ENCODE peak calls at places on chromosomes 5 and 9, in four cellular contexts. L is HEK293T, X is HepG2, K is WTC11. R is an unnamed sample.

GRCh38 chr5:534743-535671 is 10.8 kb upstream of the SLC9A3 start:
- DNase-seq in L (no peak), K (no peak), X (no peak), R (no peak)

GRCh38 chr5:83957188-83957587 is 236.5 kb upstream of the HAPLN1 start:
- DNase-seq in L (no peak), X (no peak), K (no peak), R (no peak)

GRCh38 chr9:35859310-35859994 is 10.7 kb downstream of the OR13J1 start:
- DNase-seq in X (no peak), K (no peak), L (no peak), R (peak)

GRCh38 chr9:22278426-22278825 is 168.2 kb upstream of the DMRTA1 start:
- DNase-seq in X (no peak), L (no peak), K (no peak), R (no peak)

GRCh38 chr9:129944501-129945116 is 98.4 kb downstream of the FNBP1 start:
- DNase-seq in K (no peak), L (no peak), X (no peak), R (no peak)

GRCh38 chr5:127425037-127425436 is 92.4 kb upstream of the PRRC1 start:
- DNase-seq in X (peak), K (no peak), L (no peak), R (no peak)

GRCh38 chr5:173825215-173825865 is 62.8 kb upstream of the CPEB4 start:
- DNase-seq in X (peak), K (no peak), L (no peak), R (no peak)

GRCh38 chr5:133391349-133392136 is 220.8 kb downstream of the FSTL4 start:
- DNase-seq in X (no peak), K (no peak), L (no peak), R (no peak)

GRCh38 chr5:124751031-124751430 is 4.6 kb upstream of the ZNF608 start:
- DNase-seq in L (no peak), X (no peak), K (no peak), R (no peak)

GRCh38 chr9:73149371-73150067 is 2.1 kb upstream of the ANXA1 start:
- DNase-seq in X (no peak), L (no peak), K (no peak), R (peak)
- TF ChIP-seq ELF4 in X (no peak), L (no peak), K (no peak), R (no peak)

GRCh38 chr5:73529081-73529480 is 30.8 kb downstream of the BTF3 start:
- DNase-seq in K (no peak), L (no peak), X (no peak), R (no peak)

GRCh38 chr5:73525606-73526005 is 27.4 kb downstream of the BTF3 start:
- DNase-seq in X (no peak), L (no peak), K (no peak), R (no peak)

GRCh38 chr5:73531356-73531755 is 33.1 kb downstream of the BTF3 start:
- DNase-seq in K (no peak), X (no peak), L (no peak), R (no peak)

GRCh38 chr5:73532195-73532594 is 33.2 kb downstream of the ANKRA2 start:
- DNase-seq in L (no peak), K (no peak), X (no peak), R (no peak)

DNA sequence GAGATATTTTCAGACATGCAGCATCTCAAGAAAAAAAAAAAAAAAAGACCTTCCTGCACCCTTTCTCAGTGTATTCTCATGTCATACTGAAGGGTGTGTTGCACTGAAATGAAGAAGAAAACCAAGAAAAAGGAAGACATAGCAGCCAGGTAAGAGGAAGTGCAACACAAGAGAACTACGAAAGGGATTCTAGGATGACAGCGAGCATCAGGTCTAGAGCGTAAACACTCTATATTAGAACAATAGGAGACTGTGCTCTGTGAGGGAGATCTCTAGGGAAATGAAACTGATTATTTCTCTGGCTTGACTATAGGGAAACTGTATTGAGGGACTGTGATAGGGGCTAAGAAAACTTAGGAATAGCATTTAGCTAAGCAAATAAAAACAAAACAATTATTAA is 30.0 kb downstream of the BTF3 start:
- DNase-seq in L (no peak), K (no peak), X (no peak), R (no peak)
- TF ChIP-seq ELF4 in L (no peak), K (no peak), X (no peak), R (no peak)

DNA sequence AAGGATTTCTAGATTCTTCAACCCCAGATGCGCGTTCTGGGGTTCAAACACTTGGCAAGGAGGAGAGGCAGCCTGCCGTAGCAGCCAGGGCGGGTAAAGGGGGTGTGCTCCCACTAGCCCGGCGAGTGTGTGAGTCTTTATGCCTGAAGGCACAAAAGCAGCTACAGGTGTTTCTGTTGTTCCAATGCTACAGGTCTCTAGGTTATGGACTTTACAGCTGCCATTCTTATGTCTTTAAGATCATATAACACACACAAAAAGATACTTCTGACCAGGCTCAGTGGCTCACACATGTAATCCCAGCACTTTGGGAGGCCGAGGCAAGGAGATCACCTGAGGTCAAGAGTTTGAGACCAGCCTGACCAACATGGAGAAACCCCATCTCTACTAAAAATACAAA is 133.6 kb upstream of the RETREG1 start:
- DNase-seq in K (no peak), L (no peak), X (no peak), R (no peak)
- TF ChIP-seq ELF4 in K (no peak), L (no peak), X (no peak), R (no peak)

DNA sequence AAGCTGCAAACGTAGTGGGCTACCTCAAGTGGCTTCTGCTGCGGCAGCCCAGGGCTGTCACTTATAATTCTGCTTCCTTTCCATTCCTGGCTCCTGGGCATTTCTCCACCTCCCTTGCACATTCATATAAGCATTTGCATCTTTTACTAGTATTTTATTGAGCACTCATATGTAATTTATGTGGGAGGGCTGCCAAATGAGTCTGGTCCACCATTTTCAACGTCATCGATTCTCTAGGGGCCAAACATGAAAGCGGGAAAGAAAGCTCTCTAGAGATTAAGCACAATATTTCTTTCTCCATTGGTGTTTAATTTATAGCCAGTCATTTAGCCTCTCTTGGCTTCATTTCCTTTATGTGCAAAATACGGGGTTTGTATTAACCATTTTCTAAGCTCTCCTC is 183.7 kb downstream of the ROR2 start:
- DNase-seq in X (no peak), K (no peak), L (no peak), R (no peak)
- TF ChIP-seq ELF4 in X (no peak), K (no peak), L (no peak), R (no peak)

GRCh38 chr5:141603912-141604311 is 14.9 kb downstream of the DIAPH1 start:
- DNase-seq in X (no peak), L (no peak), K (peak), R (no peak)
- TF ChIP-seq ELF4 in X (no peak), L (no peak), K (no peak), R (no peak)

GRCh38 chr5:160272041-160272663 is 40.2 kb downstream of the CCNJL start:
- DNase-seq in K (no peak), L (no peak), X (no peak), R (no peak)
- TF ChIP-seq ELF4 in K (no peak), L (no peak), X (no peak), R (no peak)

GRCh38 chr9:85263288-85263687 is 478.5 kb downstream of the AGTPBP1 start:
- DNase-seq in X (no peak), L (no peak), K (no peak), R (no peak)

GRCh38 chr9:85262333-85262732 is 479.4 kb downstream of the AGTPBP1 start:
- DNase-seq in X (no peak), L (no peak), K (no peak), R (no peak)

GRCh38 chr9:85264695-85265094 is 477.1 kb downstream of the AGTPBP1 start:
- DNase-seq in X (no peak), L (no peak), K (no peak), R (no peak)

GRCh38 chr9:85269811-85270210 is 471.9 kb downstream of the AGTPBP1 start:
- DNase-seq in K (no peak), X (no peak), L (no peak), R (no peak)

GRCh38 chr9:85268024-85268610 is 473.6 kb downstream of the AGTPBP1 start:
- DNase-seq in L (no peak), K (no peak), X (no peak), R (no peak)
- TF ChIP-seq ELF4 in L (no peak), K (no peak), X (no peak), R (no peak)

R was measured in K562.